ENCODE peak calls at places on chromosomes 11 and 22, in eight cellular contexts. O, Z, P, U, H, B, Y and D are unnamed samples. For H3K4me1, the result is how much of the 10 kb centered on the place peaks cover.

GRCh38 chr22:32672542-32672941 is 129.0 kb upstream of the TIMP3 start:
- DNase-seq in O (no peak), Z (no peak), P (no peak), U (no peak), H (no peak), B (no peak), Y (no peak), D (no peak)

GRCh38 chr11:8839957-8840945 is 70.7 kb upstream of the AKIP1 start:
- DNase-seq in O (peak), Z (no peak), P (no peak), U (no peak), H (peak), B (peak), Y (peak), D (no peak)

GRCh38 chr11:914204-914603 is 3.6 kb upstream of the CHID1 start:
- DNase-seq in O (no peak), Z (no peak), P (no peak), U (no peak), H (no peak), B (no peak), Y (no peak), D (no peak)

GRCh38 chr11:79414644-79415317 is 26.0 kb downstream of the TENM4 start:
- DNase-seq in O (no peak), Z (no peak), P (no peak), U (peak), H (no peak), B (peak), Y (peak), D (peak)

GRCh38 chr11:18366286-18366685 is 28.1 kb upstream of the LDHA start:
- DNase-seq in O (no peak), Z (no peak), P (no peak), U (no peak), H (no peak), B (no peak), Y (peak), D (no peak)

GRCh38 chr11:115324569-115325432 is 179.4 kb downstream of the CADM1 start:
- DNase-seq in O (peak), Z (peak), P (no peak), U (peak), H (peak), B (peak), Y (peak), D (no peak)

GRCh38 chr11:62108971-62109391 is 14.8 kb upstream of the INCENP start:
- DNase-seq in O (no peak), Z (no peak), P (no peak), U (no peak), H (no peak), B (peak), Y (peak), D (no peak)

GRCh38 chr11:89491141-89491690 is at the start of gene NOX4:
- DNase-seq in O (peak), Z (peak), P (peak), U (peak), H (peak), B (peak), Y (peak), D (peak)

GRCh38 chr11:2444301-2445106 is at the start of the genes KCNQ1 and TRPM5:
- DNase-seq in O (peak), Z (no peak), P (no peak), U (peak), H (peak), B (no peak), Y (no peak), D (peak)

GRCh38 chr11:3055881-3056280 is 1.3 kb downstream of the CARS1 start:
- DNase-seq in O (no peak), Z (no peak), P (no peak), U (no peak), H (no peak), B (no peak), Y (no peak), D (no peak)

GRCh38 chr11:17924713-17925112 is 88.1 kb downstream of the SERGEF start:
- DNase-seq in O (no peak), Z (no peak), P (no peak), U (no peak), H (no peak), B (no peak), Y (no peak), D (no peak)

GRCh38 chr22:25048659-25049657 is 96.4 kb downstream of the KIAA1671 start:
- DNase-seq in O (peak), Z (peak), P (no peak), U (peak), H (peak), B (peak), Y (peak), D (peak)

GRCh38 chr11:39975091-39975490 is 1484.4 kb downstream of the LRRC4C start:
- DNase-seq in O (no peak), Z (no peak), P (no peak), U (no peak), H (no peak), B (no peak), Y (no peak), D (no peak)

GRCh38 chr11:96246718-96247540 is 96.1 kb downstream of the MAML2 start:
- DNase-seq in O (no peak), Z (no peak), P (no peak), U (no peak), H (no peak), B (peak), Y (no peak), D (no peak)

GRCh38 chr11:132062541-132062940 is 692.1 kb downstream of the NTM start:
- DNase-seq in O (no peak), Z (no peak), P (no peak), U (no peak), H (no peak), B (peak), Y (no peak), D (no peak)

GRCh38 chr11:9078113-9079041 is 13.0 kb downstream of the SCUBE2 start:
- DNase-seq in O (no peak), Z (no peak), P (no peak), U (no peak), H (no peak), B (peak), Y (no peak), D (no peak)

GRCh38 chr11:102343789-102344188 is 3.2 kb upstream of the BIRC2 start:
- DNase-seq in O (no peak), Z (no peak), P (no peak), U (no peak), H (no peak), B (peak), Y (peak), D (no peak)

GRCh38 chr11:115645631-115646271 is 141.5 kb upstream of the CADM1 start:
- DNase-seq in O (no peak), Z (no peak), P (no peak), U (no peak), H (peak), B (no peak), Y (no peak), D (peak)

GRCh38 chr11:2944953-2945756 is 15.9 kb upstream of the PHLDA2 start:
- DNase-seq in O (peak), Z (peak), P (peak), U (peak), H (peak), B (peak), Y (peak), D (peak)

GRCh38 chr22:44411226-44412135 is 86.6 kb downstream of the RTL6 start:
- DNase-seq in O (no peak), Z (no peak), P (no peak), U (no peak), H (no peak), B (no peak), Y (no peak), D (no peak)

GRCh38 chr11:119188067-119188466 is 2.8 kb downstream of the NHERF4 start:
- DNase-seq in O (no peak), Z (no peak), P (no peak), U (no peak), H (no peak), B (no peak), Y (no peak), D (no peak)

GRCh38 chr11:86784247-86784681 is 16.1 kb upstream of the PRSS23 start:
- DNase-seq in O (no peak), Z (no peak), P (no peak), U (no peak), H (no peak), B (peak), Y (no peak), D (no peak)

GRCh38 chr11:74325649-74326645 is 14.5 kb upstream of the P4HA3 start:
- DNase-seq in O (peak), Z (peak), P (peak), U (peak), H (no peak), B (peak), Y (peak), D (peak)

GRCh38 chr11:83292709-83293435 is 6.7 kb upstream of the CCDC90B start:
- DNase-seq in O (no peak), Z (peak), P (no peak), U (peak), H (peak), B (peak), Y (peak), D (no peak)

GRCh38 chr22:44085743-44086741 is 61.9 kb downstream of the PARVB start:
- DNase-seq in O (peak), Z (peak), P (no peak), U (peak), H (peak), B (peak), Y (peak), D (peak)

GRCh38 chr11:35943761-35944502 is at the start of gene LDLRAD3:
- DNase-seq in O (peak), Z (peak), P (peak), U (peak), H (peak), B (peak), Y (peak), D (peak)

GRCh38 chr11:10623797-10624761 is 55.6 kb upstream of the LYVE1 start:
- DNase-seq in O (no peak), Z (peak), P (no peak), U (peak), H (no peak), B (peak), Y (peak), D (no peak)

GRCh38 chr11:80843266-80843974 is 1402.6 kb upstream of the TENM4 start:
- DNase-seq in O (no peak), Z (no peak), P (no peak), U (no peak), H (no peak), B (no peak), Y (no peak), D (no peak)

GRCh38 chr11:72446929-72447753 is 12.8 kb upstream of the CLPB start:
- DNase-seq in O (no peak), Z (peak), P (no peak), U (peak), H (peak), B (peak), Y (peak), D (no peak)

GRCh38 chr11:77865805-77866204 is 44.9 kb downstream of the AAMDC start:
- DNase-seq in O (no peak), Z (no peak), P (no peak), U (no peak), H (no peak), B (peak), Y (peak), D (no peak)

GRCh38 chr22:19984201-19984753 is 32.3 kb downstream of the ARVCF start:
- DNase-seq in O (no peak), Z (no peak), P (peak), U (peak), H (no peak), B (peak), Y (no peak), D (peak)

DNA sequence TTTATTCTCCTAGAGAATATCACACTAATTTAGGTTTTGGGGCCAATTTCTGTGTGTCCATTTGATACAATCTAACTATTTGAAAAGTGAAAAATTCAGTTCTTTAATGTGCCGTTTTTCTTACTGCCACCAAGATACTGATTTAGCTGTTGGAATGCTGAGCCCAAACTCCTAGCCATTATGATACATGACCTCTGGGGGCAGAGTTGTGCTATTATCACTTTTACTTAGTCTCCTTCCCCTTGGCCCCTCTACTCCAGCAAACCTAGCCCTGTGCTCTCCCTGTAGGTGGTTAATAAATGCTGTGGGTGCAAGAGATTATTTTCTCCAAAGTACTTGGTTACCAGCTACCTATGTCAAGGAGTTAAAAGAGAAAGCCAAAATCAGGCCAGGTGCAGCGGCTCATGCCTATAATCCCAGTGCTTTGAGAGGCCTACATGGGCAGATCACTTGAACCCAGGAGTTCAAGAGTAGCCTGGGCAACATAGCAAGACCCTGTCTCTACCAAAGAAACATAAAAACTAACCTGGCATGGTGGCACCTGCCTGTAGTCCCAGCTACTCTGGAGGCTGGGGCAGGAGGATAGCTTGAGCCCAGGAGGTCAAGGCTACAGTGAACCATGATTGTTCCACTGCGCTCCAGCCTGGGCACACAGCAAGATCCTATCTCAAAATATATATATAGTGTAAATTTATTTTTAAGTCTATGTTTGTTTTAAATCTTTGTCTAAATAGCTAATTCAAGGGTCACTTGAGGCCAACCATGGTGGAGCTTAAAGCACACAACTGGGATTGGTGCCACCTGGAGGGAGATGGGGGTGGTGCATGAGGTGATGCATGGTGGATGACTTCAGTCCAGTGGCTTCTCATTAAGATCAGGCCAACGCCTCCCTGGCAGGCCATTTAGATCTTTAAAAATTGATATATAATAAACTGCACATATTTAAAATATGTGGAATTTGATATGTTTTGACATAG is 193.2 kb upstream of the PLET1 start:
- DNase-seq in O (peak), Z (no peak), P (no peak), U (peak), H (peak), B (peak), Y (peak), D (peak)
- H3K4me3 ChIP-seq in O (no peak), Z (no peak), P (no peak), U (no peak), H (no peak), B (no peak), Y (no peak), D (no peak)

GRCh38 chr22:46971141-46971775 is 208.8 kb downstream of the TBC1D22A start:
- DNase-seq in O (no peak), Z (peak), P (no peak), U (peak), H (peak), B (peak), Y (peak), D (peak)

GRCh38 chr22:46969961-46970360 is 207.5 kb downstream of the TBC1D22A start:
- DNase-seq in O (no peak), Z (no peak), P (no peak), U (no peak), H (no peak), B (no peak), Y (no peak), D (no peak)

GRCh38 chr22:46971776-46972150 is 209.3 kb downstream of the TBC1D22A start:
- DNase-seq in O (no peak), Z (no peak), P (no peak), U (no peak), H (no peak), B (no peak), Y (no peak), D (no peak)

GRCh38 chr22:46969491-46969890 is 207.0 kb downstream of the TBC1D22A start:
- DNase-seq in O (no peak), Z (no peak), P (no peak), U (no peak), H (no peak), B (no peak), Y (no peak), D (no peak)

GRCh38 chr22:46970411-46971123 is 208.1 kb downstream of the TBC1D22A start:
- DNase-seq in O (no peak), Z (no peak), P (no peak), U (no peak), H (no peak), B (no peak), Y (no peak), D (no peak)
- H3K4me1 ChIP-seq in O (under half), Z (under half), P (under half), U (under half), H (under half), B (under half), Y (under half), D (under half)

DNA sequence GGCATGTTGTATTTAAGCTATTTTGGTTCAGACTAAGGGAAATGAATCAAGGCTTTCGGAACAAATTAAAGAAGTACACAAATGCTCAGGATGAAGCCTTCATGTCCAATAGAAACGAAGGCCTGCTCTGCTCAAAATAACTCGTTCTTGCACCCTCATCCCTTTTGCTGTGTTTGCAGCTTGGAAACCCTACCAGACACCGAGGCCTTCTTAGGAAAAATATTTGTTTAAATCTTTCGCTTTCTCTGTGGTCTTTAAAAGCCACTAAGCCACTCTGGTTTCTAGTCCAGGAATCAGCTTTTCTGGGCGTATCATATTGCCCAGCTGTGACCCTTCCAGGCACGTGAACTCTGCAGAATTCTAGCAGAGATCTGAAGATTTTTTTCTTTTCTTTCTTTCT is 60.9 kb upstream of the HSPA8 start:
- DNase-seq in O (no peak), Z (no peak), P (no peak), U (no peak), H (no peak), B (no peak), Y (no peak), D (no peak)
- H3K4me3 ChIP-seq in O (no peak), Z (no peak), P (peak), U (no peak), H (no peak), B (no peak), Y (no peak), D (no peak)

GRCh38 chr22:40181323-40181722 is 3.6 kb downstream of the TNRC6B start:
- DNase-seq in O (no peak), Z (no peak), P (no peak), U (no peak), H (no peak), B (no peak), Y (no peak), D (no peak)

GRCh38 chr22:40182231-40182835 is 4.6 kb downstream of the TNRC6B start:
- DNase-seq in O (no peak), Z (no peak), P (no peak), U (no peak), H (no peak), B (no peak), Y (no peak), D (no peak)

GRCh38 chr22:40178417-40179409 is 988 bp downstream of the TNRC6B start:
- DNase-seq in O (no peak), Z (peak), P (no peak), U (peak), H (peak), B (peak), Y (peak), D (no peak)

GRCh38 chr22:40179535-40179934 is 1.8 kb downstream of the TNRC6B start:
- DNase-seq in O (no peak), Z (no peak), P (no peak), U (no peak), H (no peak), B (no peak), Y (no peak), D (no peak)

GRCh38 chr22:40180403-40180802 is 2.7 kb downstream of the TNRC6B start:
- DNase-seq in O (no peak), Z (no peak), P (no peak), U (no peak), H (no peak), B (no peak), Y (no peak), D (no peak)
- H3K4me1 ChIP-seq in O (half or more), Z (under half), P (half or more), U (under half), H (under half), B (under half), Y (half or more), D (under half)